ENCODE peak calls at places on chromosome X, in eight cellular contexts. K, E, N, B, S, Q, V and O are unnamed samples. For H3K4me1, the result is how much of the 10 kb centered on the place peaks cover.

GRCh38 chrX:2829469-2830246 is 928 bp downstream of the GYG2 start:
- DNase-seq in K (no peak), E (no peak), N (peak), B (no peak), S (no peak), Q (no peak), V (no peak), O (no peak)

GRCh38 chrX:31356501-31357263 is 284.8 kb upstream of the FTHL17 start:
- DNase-seq in K (no peak), E (no peak), N (no peak), B (no peak), S (no peak), Q (no peak), V (no peak), O (no peak)

GRCh38 chrX:25534096-25534495 is 518.3 kb upstream of the ARX start:
- DNase-seq in K (no peak), E (no peak), N (no peak), B (no peak), S (no peak), Q (no peak), V (no peak), O (no peak)

GRCh38 chrX:56947695-56948094 is 47.6 kb downstream of the SPIN3 start:
- DNase-seq in K (no peak), E (no peak), N (no peak), B (no peak), S (no peak), Q (no peak), V (no peak), O (no peak)

GRCh38 chrX:104684077-104684476 is 118.1 kb downstream of the IL1RAPL2 start:
- DNase-seq in K (no peak), E (no peak), N (no peak), B (no peak), S (no peak), Q (no peak), V (no peak), O (no peak)

GRCh38 chrX:55342533-55343501 is 78.1 kb upstream of the PAGE3 start:
- DNase-seq in K (peak), E (peak), N (no peak), B (peak), S (no peak), Q (peak), V (peak), O (no peak)

GRCh38 chrX:28229217-28229616 is 248.0 kb upstream of the DCAF8L1 start:
- DNase-seq in K (no peak), E (no peak), N (no peak), B (no peak), S (no peak), Q (no peak), V (no peak), O (no peak)

GRCh38 chrX:69095260-69095659 is 70.0 kb downstream of the PJA1 start:
- DNase-seq in K (no peak), E (no peak), N (no peak), B (no peak), S (no peak), Q (no peak), V (no peak), O (no peak)

GRCh38 chrX:112510629-112511028 is 169.1 kb downstream of the LHFPL1 start:
- DNase-seq in K (no peak), E (no peak), N (no peak), B (no peak), S (no peak), Q (no peak), V (no peak), O (no peak)

GRCh38 chrX:131910565-131910964 is 112.5 kb upstream of the STK26 start:
- DNase-seq in K (no peak), E (no peak), N (no peak), B (no peak), S (no peak), Q (no peak), V (no peak), O (no peak)

GRCh38 chrX:134172588-134173259 is 64.3 kb upstream of the CCDC160 start:
- DNase-seq in K (peak), E (no peak), N (peak), B (no peak), S (no peak), Q (peak), V (no peak), O (peak)

GRCh38 chrX:17860811-17861495 is at the start of gene RAI2:
- DNase-seq in K (no peak), E (peak), N (peak), B (peak), S (peak), Q (peak), V (no peak), O (peak)

GRCh38 chrX:9611436-9612145 is 146.7 kb downstream of the TBL1X start:
- DNase-seq in K (no peak), E (no peak), N (no peak), B (no peak), S (no peak), Q (no peak), V (no peak), O (no peak)

GRCh38 chrX:50066318-50066937 is 134.4 kb downstream of the AKAP4 start:
- DNase-seq in K (no peak), E (no peak), N (no peak), B (no peak), S (no peak), Q (no peak), V (no peak), O (no peak)

GRCh38 chrX:122135070-122135469 is 1049.0 kb upstream of the GRIA3 start:
- DNase-seq in K (no peak), E (peak), N (no peak), B (no peak), S (no peak), Q (no peak), V (no peak), O (no peak)

GRCh38 chrX:129779747-129780146 is at the start of gene SASH3:
- DNase-seq in K (no peak), E (peak), N (peak), B (no peak), S (no peak), Q (peak), V (no peak), O (no peak)

GRCh38 chrX:52034211-52034610 is 34.8 kb downstream of the MAGED4B start:
- DNase-seq in K (no peak), E (no peak), N (no peak), B (no peak), S (no peak), Q (no peak), V (no peak), O (no peak)

GRCh38 chrX:28880136-28880535 is 292.9 kb downstream of the IL1RAPL1 start:
- DNase-seq in K (no peak), E (no peak), N (no peak), B (no peak), S (no peak), Q (no peak), V (no peak), O (no peak)

GRCh38 chrX:25344191-25344936 is 328.6 kb upstream of the ARX start:
- DNase-seq in K (no peak), E (no peak), N (no peak), B (no peak), S (no peak), Q (no peak), V (no peak), O (no peak)

GRCh38 chrX:115449742-115450141 is 111.2 kb upstream of the PLS3 start:
- DNase-seq in K (peak), E (peak), N (no peak), B (no peak), S (no peak), Q (peak), V (no peak), O (peak)

GRCh38 chrX:39840141-39841126 is 257.3 kb downstream of the BCOR start:
- DNase-seq in K (no peak), E (no peak), N (peak), B (no peak), S (no peak), Q (no peak), V (no peak), O (no peak)

GRCh38 chrX:69066966-69067525 is 98.2 kb downstream of the PJA1 start:
- DNase-seq in K (no peak), E (no peak), N (no peak), B (peak), S (no peak), Q (peak), V (no peak), O (no peak)

GRCh38 chrX:43349363-43349762 is 306.7 kb upstream of the MAOA start:
- DNase-seq in K (peak), E (peak), N (no peak), B (peak), S (no peak), Q (peak), V (peak), O (no peak)

GRCh38 chrX:8025705-8026104 is 98.5 kb upstream of the PNPLA4 start:
- DNase-seq in K (no peak), E (no peak), N (no peak), B (no peak), S (no peak), Q (no peak), V (no peak), O (no peak)

GRCh38 chrX:11341274-11342256 is 48.4 kb downstream of the AMELX start:
- DNase-seq in K (peak), E (peak), N (no peak), B (no peak), S (peak), Q (peak), V (peak), O (peak)

GRCh38 chrX:15471016-15471415 is 22.1 kb downstream of the PIR start:
- DNase-seq in K (peak), E (peak), N (no peak), B (peak), S (no peak), Q (peak), V (peak), O (peak)

GRCh38 chrX:47579537-47579936 is 2.7 kb upstream of the TIMP1 start:
- DNase-seq in K (peak), E (no peak), N (no peak), B (no peak), S (no peak), Q (no peak), V (no peak), O (no peak)

GRCh38 chrX:108735680-108736508 is 469 bp downstream of the IRS4 start:
- DNase-seq in K (peak), E (no peak), N (no peak), B (peak), S (no peak), Q (no peak), V (no peak), O (peak)

GRCh38 chrX:26590849-26591248 is 374.9 kb downstream of the MAGEB5 start:
- DNase-seq in K (no peak), E (no peak), N (no peak), B (no peak), S (no peak), Q (no peak), V (no peak), O (no peak)

GRCh38 chrX:37330642-37331041 is 18.5 kb upstream of the PRRG1 start:
- DNase-seq in K (no peak), E (no peak), N (no peak), B (no peak), S (no peak), Q (no peak), V (no peak), O (no peak)

GRCh38 chrX:103607385-103608304 is at the start of gene TCEAL3:
- DNase-seq in K (no peak), E (peak), N (peak), B (peak), S (peak), Q (peak), V (no peak), O (peak)

GRCh38 chrX:32998776-32999175 is 212.6 kb downstream of the DMD start:
- DNase-seq in K (no peak), E (no peak), N (no peak), B (no peak), S (no peak), Q (no peak), V (no peak), O (no peak)

GRCh38 chrX:11427082-11428033 is 134.1 kb downstream of the AMELX start:
- DNase-seq in K (no peak), E (peak), N (peak), B (peak), S (peak), Q (peak), V (no peak), O (peak)

GRCh38 chrX:33183366-33183765 is 28.0 kb downstream of the DMD start:
- DNase-seq in K (no peak), E (peak), N (no peak), B (no peak), S (no peak), Q (peak), V (no peak), O (peak)

GRCh38 chrX:113802837-113803236 is 781.0 kb upstream of the HTR2C start:
- DNase-seq in K (peak), E (no peak), N (no peak), B (no peak), S (no peak), Q (no peak), V (no peak), O (no peak)

DNA sequence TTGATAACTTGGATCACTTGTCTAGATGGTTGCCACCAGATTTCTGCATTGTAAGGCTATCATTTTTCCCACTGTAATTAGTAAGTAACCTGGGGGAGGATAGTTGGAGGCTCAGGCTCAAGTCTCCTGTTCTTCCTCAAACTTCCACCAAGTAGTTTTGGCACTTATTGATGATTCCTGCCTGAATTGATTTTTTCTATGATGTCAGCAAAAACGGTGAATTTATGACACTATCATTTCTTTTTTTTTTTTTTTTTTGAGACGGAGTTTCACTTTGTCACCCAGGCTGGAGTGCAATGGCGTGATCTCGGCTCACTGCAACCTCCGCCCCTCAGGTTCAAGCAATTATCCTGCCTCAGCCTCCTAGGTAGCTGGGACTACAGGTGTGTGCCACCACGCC is 12.4 kb downstream of the TMSB4X start:
- DNase-seq in K (no peak), E (no peak), N (no peak), B (no peak), S (no peak), Q (no peak), V (no peak), O (no peak)
- H3K4me1 ChIP-seq in K (under half), E (under half), N (under half), B (under half), S (under half), Q (under half), V (half or more), O (under half)

GRCh38 chrX:38664285-38664684 is 102.9 kb downstream of the TSPAN7 start:
- DNase-seq in K (peak), E (peak), N (no peak), B (no peak), S (no peak), Q (no peak), V (no peak), O (no peak)
- TF ChIP-seq EP300 in K (no peak), E (no peak), N (no peak), B (no peak), S (no peak), Q (no peak), V (no peak), O (no peak)

DNA sequence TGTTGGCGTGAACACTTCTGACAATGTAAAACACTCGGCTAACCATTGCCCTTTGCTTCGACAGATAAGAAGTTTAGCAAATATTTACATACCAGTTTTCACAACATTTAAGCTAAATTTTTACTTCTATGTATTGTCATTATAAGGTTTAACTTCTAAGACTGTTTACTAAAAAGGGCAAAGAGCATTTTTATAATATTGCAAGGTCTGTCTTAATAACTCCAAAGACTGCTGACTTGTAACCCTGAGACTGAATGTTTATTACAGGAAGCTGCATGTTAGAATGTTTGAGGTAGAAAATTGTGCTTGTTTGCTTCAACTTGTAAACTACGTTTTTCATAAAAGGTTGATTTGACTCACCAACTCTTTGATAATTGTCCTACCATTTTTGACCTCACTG is 213.2 kb upstream of the RPS6KA3 start:
- DNase-seq in K (peak), E (no peak), N (no peak), B (no peak), S (no peak), Q (no peak), V (no peak), O (no peak)
- H3K4me1 ChIP-seq in K (under half), E (under half), N (under half), B (under half), S (under half), Q (under half), V (under half), O (under half)

GRCh38 chrX:41097326-41097725 is 12.1 kb downstream of the USP9X start:
- DNase-seq in K (no peak), E (no peak), N (no peak), B (no peak), S (no peak), Q (no peak), V (no peak), O (no peak)

GRCh38 chrX:41095174-41095573 is 9.9 kb downstream of the USP9X start:
- DNase-seq in K (no peak), E (no peak), N (no peak), B (no peak), S (no peak), Q (no peak), V (no peak), O (no peak)

GRCh38 chrX:41100200-41100599 is 15.0 kb downstream of the USP9X start:
- DNase-seq in K (no peak), E (no peak), N (no peak), B (no peak), S (no peak), Q (no peak), V (no peak), O (no peak)

GRCh38 chrX:41092776-41093175 is 7.5 kb downstream of the USP9X start:
- DNase-seq in K (no peak), E (no peak), N (no peak), B (no peak), S (no peak), Q (no peak), V (no peak), O (no peak)

DNA sequence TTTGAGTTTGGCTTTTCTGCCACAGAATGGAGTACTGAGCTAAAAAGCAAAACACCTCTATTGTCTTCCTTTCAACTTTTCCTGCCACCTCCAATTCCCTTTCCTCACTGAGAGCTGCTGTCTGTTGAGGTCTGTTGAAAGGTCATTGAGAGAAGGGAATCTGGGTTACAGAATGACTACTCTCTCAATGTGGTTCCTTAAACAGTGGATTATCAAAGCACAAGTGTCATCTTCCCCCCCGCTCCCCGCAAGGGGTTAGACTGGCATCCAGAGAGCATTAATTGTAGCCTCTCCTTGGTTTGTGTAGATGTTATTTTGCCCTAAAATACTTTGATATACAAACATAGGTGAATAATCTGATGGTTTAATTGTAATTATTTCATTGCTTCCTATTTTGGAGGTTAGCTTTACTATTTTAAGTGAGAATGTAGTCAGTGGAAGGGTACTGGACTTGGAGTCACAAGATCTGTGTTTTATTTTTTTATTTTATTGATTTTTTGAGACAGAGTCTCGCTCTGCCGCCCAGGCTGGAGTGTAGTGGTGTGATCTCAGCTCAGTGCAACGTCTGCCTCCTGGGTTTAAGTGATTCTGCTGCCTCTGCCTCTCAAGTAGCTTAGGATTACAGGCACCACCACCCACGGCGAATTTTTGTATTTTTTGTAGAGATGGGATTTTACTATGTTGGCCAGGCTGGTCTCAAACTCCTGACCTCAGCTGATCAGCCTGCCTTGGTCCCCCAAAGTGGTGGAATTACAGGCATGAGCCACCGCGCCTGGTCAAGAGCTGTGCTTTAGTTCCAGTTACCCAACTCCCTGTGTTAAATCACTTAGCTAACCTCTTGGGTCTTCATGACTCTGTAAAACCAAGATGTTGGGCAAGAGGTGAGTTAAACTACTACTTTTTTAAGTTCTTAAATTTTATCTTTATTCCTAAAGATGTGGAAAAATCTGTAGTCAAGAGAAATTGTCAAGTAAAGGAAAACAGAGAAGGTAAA is 11.0 kb downstream of the USP9X start:
- DNase-seq in K (no peak), E (no peak), N (no peak), B (no peak), S (no peak), Q (no peak), V (no peak), O (no peak)
- TF ChIP-seq EP300 in K (no peak), E (no peak), N (no peak), B (no peak), S (no peak), Q (no peak), V (no peak), O (no peak)

GRCh38 chrX:154040307-154040756 is 20.6 kb upstream of the IRAK1 start:
- DNase-seq in K (no peak), E (no peak), N (no peak), B (no peak), S (no peak), Q (no peak), V (no peak), O (no peak)
- H3K4me1 ChIP-seq in K (under half), E (under half), N (under half), B (under half), S (under half), Q (half or more), V (under half), O (under half)